ENCODE peak calls at places on chromosomes 6 and 20, in five cellular contexts. O, A, P, H and Y are unnamed samples.

GRCh38 chr6:153096792-153097191 is 34.3 kb downstream of the RGS17 start:
- DNase-seq in O (no peak), P (no peak), A (no peak), H (no peak), Y (no peak)

GRCh38 chr6:159788757-159789376 is 535 bp downstream of the TCP1 start:
- DNase-seq in O (no peak), P (no peak), H (peak), A (peak), Y (no peak)

GRCh38 chr20:21739161-21739560 is 33.7 kb downstream of the PAX1 start:
- DNase-seq in H (no peak), O (no peak), P (no peak), A (no peak), Y (no peak)

GRCh38 chr6:149855040-149855654 is 9.0 kb downstream of the LRP11 start:
- DNase-seq in H (peak), O (no peak), A (no peak), P (no peak), Y (no peak)

GRCh38 chr6:124535746-124536145 is 426.5 kb upstream of the RNF217 start:
- DNase-seq in P (no peak), A (no peak), O (no peak), H (peak), Y (no peak)

GRCh38 chr6:152453421-152453820 is 183.7 kb downstream of the SYNE1 start:
- DNase-seq in P (no peak), H (no peak), O (no peak), A (no peak), Y (no peak)

GRCh38 chr6:106247733-106248132 is 77.8 kb downstream of the ATG5 start:
- DNase-seq in O (no peak), P (no peak), A (no peak), H (no peak), Y (no peak)

GRCh38 chr20:44137210-44137781 is 49.7 kb downstream of the JPH2 start:
- DNase-seq in O (no peak), H (peak), P (no peak), A (no peak), Y (peak)

GRCh38 chr6:111552241-111552744 is 53.4 kb downstream of the TRAF3IP2 start:
- DNase-seq in H (peak), A (no peak), O (no peak), P (peak), Y (peak)

GRCh38 chr6:71727632-71728294 is 158.6 kb upstream of the RIMS1 start:
- DNase-seq in A (no peak), H (no peak), P (no peak), O (no peak), Y (no peak)

GRCh38 chr20:40688129-40689099 is 622 bp downstream of the MAFB start:
- DNase-seq in O (no peak), A (no peak), P (no peak), H (peak), Y (no peak)

GRCh38 chr6:13142611-13143010 is 185.7 kb downstream of the TBC1D7 start:
- DNase-seq in O (no peak), A (no peak), H (no peak), P (no peak), Y (no peak)

GRCh38 chr6:13147396-13148181 is 180.7 kb downstream of the TBC1D7 start:
- DNase-seq in P (no peak), H (no peak), O (no peak), A (no peak), Y (no peak)

GRCh38 chr6:13140972-13141371 is 187.4 kb downstream of the TBC1D7 start:
- DNase-seq in O (no peak), A (no peak), H (no peak), P (no peak), Y (no peak)

GRCh38 chr6:13141392-13141791 is 186.9 kb downstream of the TBC1D7 start:
- DNase-seq in O (no peak), H (no peak), P (no peak), A (no peak), Y (no peak)

DNA sequence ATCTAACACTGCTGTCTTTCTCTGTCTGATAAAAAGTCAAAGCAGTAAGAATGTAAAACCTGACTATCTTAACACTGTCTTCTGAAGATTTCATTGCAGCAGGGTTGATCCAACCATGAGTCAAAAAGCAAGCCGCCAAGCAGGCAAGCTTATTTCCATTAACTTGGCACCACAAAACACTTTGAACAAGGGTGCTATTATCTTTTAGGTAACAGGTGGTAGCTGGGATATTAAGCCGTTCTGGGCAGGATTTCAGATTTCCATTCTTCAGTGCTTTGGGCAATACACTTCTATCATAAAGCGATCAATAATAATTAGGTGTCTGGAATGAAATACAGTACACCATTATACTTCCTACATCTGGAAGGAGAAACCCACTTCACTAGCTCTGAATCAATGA is 181.9 kb downstream of the TBC1D7 start:
- DNase-seq in P (no peak), A (no peak), H (no peak), O (no peak), Y (no peak)
- TF ChIP-seq CTCF in P (no peak), A (no peak), H (no peak), O (no peak), Y (no peak)

GRCh38 chr6:113989675-113990074 is 18.7 kb upstream of the HDAC2 start:
- DNase-seq in H (peak), O (no peak), A (no peak), P (no peak), Y (no peak)
- TF ChIP-seq CTCF in H (no peak), O (no peak), A (no peak), P (no peak), Y (no peak)

GRCh38 chr6:45990162-45990561 is 25.5 kb downstream of the CLIC5 start:
- DNase-seq in H (no peak), A (no peak), O (no peak), P (no peak), Y (no peak)

GRCh38 chr6:45988635-45989034 is 27.0 kb downstream of the CLIC5 start:
- DNase-seq in H (no peak), O (no peak), A (no peak), P (no peak), Y (no peak)

GRCh38 chr6:45986746-45987274 is 28.9 kb downstream of the CLIC5 start:
- DNase-seq in H (no peak), P (no peak), A (no peak), O (no peak), Y (no peak)

GRCh38 chr6:45987866-45988265 is 27.8 kb downstream of the CLIC5 start:
- DNase-seq in O (no peak), A (no peak), H (no peak), P (no peak), Y (no peak)

GRCh38 chr6:45991189-45991588 is 24.5 kb downstream of the CLIC5 start:
- DNase-seq in O (no peak), A (no peak), P (no peak), H (no peak), Y (no peak)
- TF ChIP-seq CTCF in O (no peak), A (no peak), P (peak), H (no peak), Y (peak)

DNA sequence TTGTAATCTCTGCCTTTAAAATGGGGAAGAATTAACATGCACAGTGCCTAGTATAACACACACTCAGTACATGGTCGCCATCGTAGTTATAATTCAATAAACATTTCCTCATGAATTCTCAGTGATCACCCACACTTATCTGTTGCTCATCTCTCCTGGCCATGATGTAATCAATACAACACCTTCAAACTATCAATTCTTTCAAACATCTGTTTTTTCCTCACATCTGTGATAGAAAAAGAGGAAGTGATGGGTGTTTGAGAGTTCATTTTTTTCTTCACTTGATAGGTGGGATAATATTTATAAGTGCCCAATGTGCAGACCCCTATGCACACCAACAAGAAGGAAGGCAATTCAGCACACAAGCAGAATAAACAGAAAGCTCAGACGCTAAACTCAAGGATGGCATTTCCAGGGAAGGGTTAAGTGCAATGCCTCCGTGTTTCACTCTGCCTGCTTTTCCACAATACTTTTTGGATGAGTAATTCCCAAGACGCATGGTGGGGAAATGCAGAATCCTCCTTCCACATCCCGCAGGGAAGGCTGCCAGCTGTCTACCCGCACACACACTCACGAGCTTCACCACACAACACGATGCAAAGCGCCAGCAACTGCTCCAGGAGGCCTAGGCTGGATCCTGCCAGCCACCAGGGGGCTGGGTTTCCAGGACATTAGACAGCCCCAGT is 100.3 kb downstream of the GMPR start:
- DNase-seq in A (no peak), P (peak), O (no peak), H (peak), Y (no peak)
- TF ChIP-seq CTCF in A (no peak), P (peak), O (no peak), H (peak), Y (peak)

GRCh38 chr20:42484790-42485365 is 704.8 kb downstream of the PTPRT start:
- DNase-seq in H (no peak), O (no peak), P (no peak), A (no peak), Y (no peak)

GRCh38 chr20:42482808-42483207 is 706.9 kb downstream of the PTPRT start:
- DNase-seq in O (no peak), A (no peak), P (no peak), H (no peak), Y (no peak)

GRCh38 chr20:42485566-42485965 is 704.1 kb downstream of the PTPRT start:
- DNase-seq in A (no peak), H (no peak), P (no peak), O (no peak), Y (no peak)

GRCh38 chr20:42484335-42484734 is 705.4 kb downstream of the PTPRT start:
- DNase-seq in H (peak), O (no peak), A (no peak), P (no peak), Y (no peak)

DNA sequence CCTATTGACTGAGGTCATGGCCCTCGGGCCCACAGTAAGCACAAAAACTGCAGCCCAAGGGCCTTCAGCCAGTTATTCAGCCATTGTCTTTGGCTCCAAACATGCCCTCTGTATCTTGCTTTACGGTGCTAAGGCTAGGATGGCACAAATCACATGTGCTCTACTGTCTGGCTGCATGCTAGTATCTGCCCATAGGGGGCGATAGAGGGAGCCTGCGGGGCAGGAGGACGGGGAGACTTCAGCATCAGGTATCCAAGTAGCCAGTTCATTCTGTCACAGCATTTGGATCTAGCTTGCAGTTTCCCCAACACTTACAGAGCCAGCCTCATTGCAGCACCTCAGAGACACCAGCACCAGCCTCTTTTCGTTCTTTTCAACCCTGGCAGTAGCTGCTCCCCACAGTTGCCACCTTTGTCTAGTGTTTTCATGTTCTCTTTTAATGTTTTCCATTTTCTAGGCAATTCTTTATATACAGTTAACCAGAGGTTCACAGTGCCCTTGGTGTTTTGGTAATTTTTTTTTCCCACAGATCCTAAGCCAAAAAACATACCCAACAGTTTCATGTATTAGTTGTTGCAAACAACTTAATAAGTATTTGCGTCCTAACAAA is 705.9 kb downstream of the PTPRT start:
- DNase-seq in O (no peak), A (no peak), H (no peak), P (no peak), Y (no peak)
- TF ChIP-seq CTCF in O (peak), A (no peak), H (no peak), P (peak), Y (peak)